ENCODE peak calls at places on chromosomes 4 and X, in four cellular contexts. One of them, this sample, is unnamed.

GRCh38 chr4:51840791-51841190 is 2.2 kb upstream of the DCUN1D4 start:
- DNase-seq in astrocyte of the cerebellum: no peak
- DNase-seq in left colon: no peak
- DNase-seq in lower lobe of right lung: no peak
- DNase-seq in this sample: no peak

GRCh38 chrX:134764202-134764785 is 106.0 kb upstream of the PLAC1 start:
- DNase-seq in astrocyte of the cerebellum: no peak
- DNase-seq in left colon: no peak
- DNase-seq in lower lobe of right lung: no peak
- DNase-seq in this sample: peak; percentile 83

GRCh38 chr4:175127314-175127713 is 209.2 kb downstream of the ADAM29 start:
- DNase-seq in astrocyte of the cerebellum: peak; percentile 35
- DNase-seq in left colon: no peak
- DNase-seq in lower lobe of right lung: no peak
- DNase-seq in this sample: no peak

GRCh38 chr4:40870076-40870624 is 120.4 kb downstream of the NSUN7 start:
- DNase-seq in astrocyte of the cerebellum: no peak
- DNase-seq in left colon: no peak
- DNase-seq in lower lobe of right lung: no peak
- DNase-seq in this sample: no peak

GRCh38 chrX:1472975-1473374 is 20.3 kb upstream of the ASMTL start:
- DNase-seq in astrocyte of the cerebellum: no peak
- DNase-seq in left colon: no peak
- DNase-seq in lower lobe of right lung: no peak
- DNase-seq in this sample: no peak

GRCh38 chr4:128298852-128299251 is 11.2 kb upstream of the PGRMC2 start:
- DNase-seq in astrocyte of the cerebellum: no peak
- DNase-seq in left colon: no peak
- DNase-seq in lower lobe of right lung: no peak
- DNase-seq in this sample: peak; percentile 5

GRCh38 chr4:154722262-154722661 is 21.5 kb upstream of the LRAT start:
- DNase-seq in astrocyte of the cerebellum: no peak
- DNase-seq in left colon: no peak
- DNase-seq in lower lobe of right lung: no peak
- DNase-seq in this sample: no peak

GRCh38 chrX:53186363-53186762 is 38.6 kb downstream of the KDM5C start:
- DNase-seq in astrocyte of the cerebellum: no peak
- DNase-seq in left colon: no peak
- DNase-seq in lower lobe of right lung: no peak
- DNase-seq in this sample: no peak

GRCh38 chr4:173436149-173436579 is 37.2 kb upstream of the SCRG1 start:
- DNase-seq in astrocyte of the cerebellum: peak; percentile 76
- DNase-seq in left colon: no peak
- DNase-seq in lower lobe of right lung: no peak
- DNase-seq in this sample: peak; percentile 75

GRCh38 chrX:13428055-13428786 is 108.4 kb upstream of the ATXN3L start:
- DNase-seq in astrocyte of the cerebellum: no peak
- DNase-seq in left colon: no peak
- DNase-seq in lower lobe of right lung: no peak
- DNase-seq in this sample: peak; percentile 68

GRCh38 chrX:129690435-129690834 is 35.7 kb upstream of the APLN start:
- DNase-seq in astrocyte of the cerebellum: no peak
- DNase-seq in left colon: no peak
- DNase-seq in lower lobe of right lung: no peak
- DNase-seq in this sample: no peak

GRCh38 chr4:6035786-6036185 is 17.6 kb upstream of the C4orf50 start:
- DNase-seq in astrocyte of the cerebellum: no peak
- DNase-seq in left colon: no peak
- DNase-seq in lower lobe of right lung: no peak
- DNase-seq in this sample: peak; percentile 5

GRCh38 chrX:154396948-154397887 is 959 bp upstream of the RPL10 start:
- DNase-seq in astrocyte of the cerebellum: no peak
- DNase-seq in left colon: peak; percentile 84
- DNase-seq in lower lobe of right lung: peak; percentile 86
- DNase-seq in this sample: peak; percentile 76

GRCh38 chrX:136658151-136658550 is 10.2 kb downstream of the CD40LG start:
- DNase-seq in astrocyte of the cerebellum: no peak
- DNase-seq in left colon: no peak
- DNase-seq in lower lobe of right lung: no peak
- DNase-seq in this sample: no peak

GRCh38 chrX:30627818-30628652 is 25.2 kb upstream of the GK start:
- DNase-seq in astrocyte of the cerebellum: no peak
- DNase-seq in left colon: no peak
- DNase-seq in lower lobe of right lung: no peak
- DNase-seq in this sample: peak; percentile 10

GRCh38 chr4:73707918-73708577 is 32.3 kb upstream of the CXCL8 start:
- DNase-seq in astrocyte of the cerebellum: peak; percentile 81
- DNase-seq in left colon: peak; percentile 33
- DNase-seq in lower lobe of right lung: peak; percentile 53
- DNase-seq in this sample: no peak